ENCODE peak calls at places on chromosomes 4 and X, in five cellular contexts. O is aorta, P is left lung, T is hepatocyte, N is Karpas-422. Q is an unnamed sample.

GRCh38 chr4:158630893-158631292 is 40.8 kb downstream of the C4orf46 start:
- DNase-seq in O (no peak), P (no peak), N (no peak), T (peak; percentile 4), Q (no peak)

GRCh38 chr4:139922625-139923024 is 231.4 kb downstream of the MAML3 start:
- DNase-seq in T (no peak), P (no peak), O (no peak), N (no peak), Q (peak; percentile 75)

GRCh38 chr4:165027762-165028402 is 3.9 kb upstream of the TRIM60 start:
- DNase-seq in N (peak; percentile 16), T (no peak), O (no peak), P (no peak), Q (no peak)

GRCh38 chrX:85963736-85964135 is 83.6 kb downstream of the CHM start:
- DNase-seq in O (no peak), T (peak; percentile 34), N (no peak), P (no peak), Q (no peak)

GRCh38 chrX:110226931-110227330 is 91.0 kb downstream of the AMMECR1 start:
- DNase-seq in P (no peak), N (no peak), T (no peak), O (no peak), Q (no peak)

GRCh38 chrX:35380808-35381700 is 417.1 kb upstream of the MAGEB16 start:
- DNase-seq in P (no peak), N (peak; percentile 71), O (no peak), T (peak; percentile 39), Q (peak; percentile 26)

GRCh38 chr4:39617534-39617933 is 21.1 kb downstream of the SMIM14 start:
- DNase-seq in O (no peak), P (no peak), N (no peak), T (no peak), Q (no peak)

GRCh38 chr4:53498712-53499111 is 92.6 kb downstream of the LNX1 start:
- DNase-seq in T (no peak), N (no peak), P (no peak), O (no peak), Q (no peak)

GRCh38 chr4:140085062-140085622 is 68.8 kb downstream of the MAML3 start:
- DNase-seq in N (no peak), P (no peak), O (no peak), T (peak; percentile 56), Q (no peak)

GRCh38 chr4:121597346-121597934 is 99.3 kb downstream of the ANXA5 start:
- DNase-seq in O (no peak), P (no peak), N (no peak), T (no peak), Q (no peak)

GRCh38 chr4:111209706-111210105 is 586.8 kb upstream of the PITX2 start:
- DNase-seq in N (no peak), P (no peak), T (no peak), O (no peak), Q (no peak)

GRCh38 chr4:145909331-145909730 is 29.3 kb downstream of the ZNF827 start:
- DNase-seq in N (peak; percentile 89), O (no peak), T (no peak), P (peak; percentile 77), Q (peak; percentile 48)

GRCh38 chr4:114921790-114922581 is 191.4 kb downstream of the NDST4 start:
- DNase-seq in P (no peak), O (no peak), T (no peak), N (no peak), Q (no peak)

GRCh38 chr4:5205981-5206380 is 154.7 kb downstream of the STK32B start:
- DNase-seq in P (no peak), O (no peak), T (no peak), N (no peak), Q (no peak)

GRCh38 chr4:54588404-54588803 is 69.4 kb upstream of the KIT start:
- DNase-seq in O (no peak), P (no peak), T (peak; percentile 39), N (no peak), Q (peak; percentile 17)

GRCh38 chr4:2394544-2394943 is 23.9 kb downstream of the ZFYVE28 start:
- DNase-seq in T (no peak), O (no peak), P (no peak), N (no peak), Q (no peak)

GRCh38 chr4:139809207-139810157 is 143.9 kb downstream of the MGST2 start:
- DNase-seq in P (no peak), O (no peak), N (no peak), T (no peak), Q (no peak)

GRCh38 chrX:150421816-150422215 is 58.7 kb downstream of the MAMLD1 start:
- DNase-seq in P (no peak), T (no peak), O (peak; percentile 55), N (no peak), Q (no peak)

GRCh38 chr4:138522366-138522765 is 280.2 kb upstream of the SLC7A11 start:
- DNase-seq in P (no peak), O (no peak), N (peak; percentile 72), T (peak; percentile 15), Q (peak; percentile 45)

GRCh38 chr4:168569066-168569908 is 72.4 kb downstream of the PALLD start:
- DNase-seq in T (peak; percentile 76), P (peak; percentile 56), O (no peak), N (no peak), Q (peak; percentile 50)

GRCh38 chrX:104697264-104697663 is 131.3 kb downstream of the IL1RAPL2 start:
- DNase-seq in N (no peak), O (no peak), T (no peak), P (no peak), Q (no peak)

GRCh38 chrX:41502004-41502403 is 54.9 kb downstream of the NYX start:
- DNase-seq in T (no peak), P (no peak), N (no peak), O (no peak), Q (no peak)

GRCh38 chr4:61427818-61428495 is 227.8 kb downstream of the ADGRL3 start:
- DNase-seq in N (no peak), P (no peak), T (no peak), O (no peak), Q (no peak)

GRCh38 chr4:59759082-59759825 is 1440.9 kb upstream of the ADGRL3 start:
- DNase-seq in N (no peak), O (no peak), T (no peak), P (no peak), Q (no peak)

GRCh38 chrX:8946488-8947050 is 87.4 kb downstream of the FAM9B start:
- DNase-seq in O (no peak), N (no peak), P (no peak), T (no peak), Q (no peak)

GRCh38 chr4:52824603-52825310 is 37.4 kb upstream of the RASL11B start:
- DNase-seq in O (no peak), N (no peak), T (peak; percentile 61), P (peak; percentile 46), Q (peak; percentile 88)

GRCh38 chrX:129932792-129933321 is 26.9 kb downstream of the UTP14A start:
- DNase-seq in N (no peak), P (peak; percentile 40), T (peak; percentile 22), O (peak; percentile 58), Q (no peak)

GRCh38 chrX:106963111-106963510 is 36.9 kb downstream of the MORC4 start:
- DNase-seq in P (no peak), T (no peak), O (no peak), N (no peak), Q (no peak)

GRCh38 chr4:152117501-152117900 is 356.7 kb upstream of the GATB start:
- DNase-seq in T (no peak), N (no peak), O (no peak), P (no peak), Q (no peak)

GRCh38 chr4:84319124-84319523 is 180.0 kb downstream of the NKX6-1 start:
- DNase-seq in T (no peak), O (peak; percentile 55), P (peak; percentile 68), N (no peak), Q (peak; percentile 1)

GRCh38 chr4:158667651-158668198 is 4.0 kb downstream of the C4orf46 start:
- DNase-seq in T (peak; percentile 14), P (no peak), N (peak; percentile 71), O (no peak), Q (peak; percentile 22)

GRCh38 chr4:5963611-5964010 is 54.6 kb downstream of the C4orf50 start:
- DNase-seq in O (no peak), P (no peak), T (no peak), N (peak; percentile 77), Q (no peak)

GRCh38 chr4:104064650-104065577 is 345.1 kb upstream of the TACR3 start:
- DNase-seq in P (peak; percentile 32), O (peak; percentile 32), N (peak; percentile 67), T (peak; percentile 81), Q (peak; percentile 73)

GRCh38 chr4:140098481-140099132 is 55.4 kb downstream of the MAML3 start:
- DNase-seq in T (no peak), O (no peak), N (peak; percentile 63), P (no peak), Q (no peak)

GRCh38 chrX:9899640-9900075 is 67.5 kb upstream of the CLDN34 start:
- DNase-seq in O (no peak), T (no peak), N (no peak), P (no peak), Q (no peak)

DNA sequence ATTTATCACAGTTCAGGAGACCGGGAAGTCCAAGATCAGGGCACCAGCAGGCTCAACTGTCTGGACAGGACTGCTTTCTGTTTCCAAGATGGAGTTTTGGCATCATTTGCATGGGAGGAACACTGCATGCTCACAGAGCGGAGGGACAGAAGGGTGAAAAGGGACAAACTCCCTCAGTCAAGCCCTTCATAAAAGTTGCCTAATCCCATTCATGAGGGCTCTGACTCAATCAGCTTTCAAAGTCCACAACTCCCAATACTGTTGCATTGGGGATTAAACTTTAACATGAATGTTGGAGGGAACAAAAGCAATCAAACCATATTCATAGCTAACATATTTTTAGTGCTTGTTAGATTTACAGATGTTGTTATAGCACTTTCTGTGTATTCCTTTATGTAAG is 158.9 kb upstream of the MAD2L1 start:
- DNase-seq in T (peak; percentile 16), O (no peak), P (no peak), N (no peak), Q (no peak)
- H3K9me3 ChIP-seq in T (no peaks in the 10 kb centered on the region), O (no peaks in the 10 kb centered on the region), P (no peaks in the 10 kb centered on the region), N (no peaks in the 10 kb centered on the region), Q (no peaks in the 10 kb centered on the region)

GRCh38 chrX:1031521-1032430 is 180.7 kb downstream of the CRLF2 start:
- DNase-seq in O (no peak), N (no peak), P (no peak), T (no peak), Q (no peak)
- H3K9me3 ChIP-seq in O (no peaks in the 10 kb centered on the region), N (no peaks in the 10 kb centered on the region), P (no peaks in the 10 kb centered on the region), T (no peaks in the 10 kb centered on the region), Q (no peaks in the 10 kb centered on the region)

DNA sequence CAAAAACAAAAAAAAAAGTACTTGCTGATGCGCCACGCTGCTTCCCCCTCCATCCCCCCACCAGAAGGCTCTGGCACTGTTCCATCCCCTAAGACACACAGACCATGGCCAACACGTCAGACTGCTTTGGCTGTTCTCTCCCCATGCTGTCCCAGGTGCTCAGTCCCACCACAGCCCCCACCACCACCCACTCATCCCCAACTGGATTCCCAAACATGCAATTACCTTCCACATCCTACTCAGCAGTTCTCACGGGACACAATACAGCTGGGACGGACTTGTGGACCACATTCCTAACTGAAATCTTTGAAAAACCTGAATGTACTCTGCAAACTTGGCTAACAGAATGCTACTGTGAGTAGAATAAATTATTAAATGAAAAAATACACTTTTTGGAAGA is 8.6 kb downstream of the FAT1 start:
- DNase-seq in P (no peak), T (no peak), O (no peak), N (no peak), Q (no peak)
- H3K9me3 ChIP-seq in P (no peaks in the 10 kb centered on the region), T (peaks cover 5% of the 10 kb centered on the region), O (no peaks in the 10 kb centered on the region), N (peaks cover 3% of the 10 kb centered on the region), Q (no peaks in the 10 kb centered on the region)

GRCh38 chr4:27059446-27059845 is 198.8 kb downstream of the STIM2 start:
- DNase-seq in P (no peak), T (no peak), N (no peak), O (no peak), Q (no peak)
- H3K9me3 ChIP-seq in P (no peaks in the 10 kb centered on the region), T (no peaks in the 10 kb centered on the region), N (no peaks in the 10 kb centered on the region), O (peaks cover 2% of the 10 kb centered on the region), Q (no peaks in the 10 kb centered on the region)

GRCh38 chrX:153526801-153527599 is 9.6 kb downstream of the ATP2B3 start:
- DNase-seq in N (no peak), T (no peak), P (no peak), O (no peak), Q (no peak)
- H3K9me3 ChIP-seq in N (no peaks in the 10 kb centered on the region), T (no peaks in the 10 kb centered on the region), P (no peaks in the 10 kb centered on the region), O (no peaks in the 10 kb centered on the region), Q (no peaks in the 10 kb centered on the region)